ENCODE peak calls at places on chromosomes 16 and 17, in ten cellular contexts. R is A549; K is astrocyte; C is body of pancreas; S is left lung; T is tibial artery; X is CD8-positive, alpha-beta T cell; E is ovary; J is ascending aorta; Q is stomach. N is an unnamed sample.

GRCh38 chr16:27270389-27270788 is 1.8 kb upstream of the NSMCE1 start:
- DNase-seq in S (no peak), T (no peak), R (no peak), K (no peak), Q (no peak), C (no peak), E (no peak), X (no peak), J (no peak), N (no peak)

GRCh38 chr16:24721830-24722238 is 7.6 kb upstream of the TNRC6A start:
- DNase-seq in C (no peak), K (peak; percentile 64), T (no peak), J (no peak), S (no peak), Q (no peak), E (no peak), X (peak; percentile 14), R (no peak), N (peak; percentile 18)

GRCh38 chr16:85616608-85617311 is 3.6 kb downstream of the GSE1 start:
- DNase-seq in R (no peak), T (no peak), K (no peak), E (peak; percentile 59), J (no peak), Q (peak; percentile 68), X (no peak), S (peak; percentile 68), C (peak; percentile 70), N (no peak)

GRCh38 chr17:80138856-80139426 is 8.0 kb downstream of the EIF4A3 start:
- DNase-seq in Q (peak; percentile 18), K (no peak), J (no peak), X (no peak), T (no peak), R (no peak), C (no peak), E (no peak), S (no peak), N (no peak)

GRCh38 chr16:5058476-5058875 is 7.3 kb downstream of the C16orf89 start:
- DNase-seq in S (no peak), Q (no peak), C (no peak), K (no peak), J (no peak), R (peak; percentile 66), X (no peak), T (no peak), E (no peak), N (no peak)

GRCh38 chr17:1908699-1909309 is 79.0 kb downstream of the RPA1 start:
- DNase-seq in J (peak; percentile 73), X (no peak), T (peak; percentile 76), K (peak; percentile 45), E (peak; percentile 66), C (peak; percentile 74), Q (peak; percentile 65), R (peak; percentile 85), S (peak; percentile 36), N (peak; percentile 75)

GRCh38 chr16:71297252-71297651 is 8.1 kb upstream of the CMTR2 start:
- DNase-seq in T (no peak), J (no peak), Q (no peak), E (no peak), X (no peak), K (no peak), R (no peak), C (peak; percentile 18), S (no peak), N (no peak)

GRCh38 chr17:48622857-48623256 is 3.3 kb downstream of the HOXB9 start:
- DNase-seq in R (no peak), E (no peak), T (no peak), Q (no peak), K (no peak), J (no peak), S (no peak), X (no peak), C (no peak), N (no peak)

GRCh38 chr16:89544113-89544512 is 16.4 kb upstream of the RPL13 start:
- DNase-seq in R (no peak), E (no peak), C (no peak), X (no peak), S (no peak), K (no peak), Q (no peak), T (no peak), J (no peak), N (no peak)

GRCh38 chr17:40901981-40902862 is 17.2 kb upstream of the KRT20 start:
- DNase-seq in E (no peak), S (no peak), K (no peak), T (no peak), X (no peak), J (no peak), R (peak; percentile 96), Q (no peak), C (no peak), N (peak; percentile 84)

GRCh38 chr17:78689029-78689428 is 93.0 kb downstream of the CYTH1 start:
- DNase-seq in K (no peak), X (no peak), E (no peak), Q (no peak), C (no peak), T (no peak), R (no peak), S (no peak), J (no peak), N (no peak)
- TF ChIP-seq CTCF in K (no peak), X (no peak), E (no peak), Q (no peak), C (no peak), T (no peak), R (no peak), S (no peak), J (no peak), N (no peak)

GRCh38 chr16:19875900-19876299 is 8.7 kb downstream of the GPRC5B start:
- DNase-seq in C (no peak), R (no peak), J (no peak), K (no peak), Q (no peak), S (no peak), X (no peak), T (no peak), E (no peak), N (no peak)
- H3K27ac ChIP-seq in C (no peak overlapping the region), R (no peak overlapping the region), J (no peak overlapping the region), K (no peak overlapping the region), Q (no peak overlapping the region), S (no peak overlapping the region), X (no peak overlapping the region), T (no peak overlapping the region), E (no peak overlapping the region), N (no peak overlapping the region)

GRCh38 chr17:699350-699749 is 15.3 kb downstream of the VPS53 start:
- DNase-seq in C (peak; percentile 24), E (no peak), X (no peak), Q (peak; percentile 51), K (no peak), J (no peak), T (no peak), R (no peak), S (no peak), N (no peak)

GRCh38 chr17:704111-704864 is 10.4 kb downstream of the VPS53 start:
- DNase-seq in K (peak; percentile 42), S (no peak), J (no peak), T (no peak), R (no peak), Q (no peak), E (no peak), C (no peak), X (no peak), N (no peak)

GRCh38 chr17:703081-703875 is 11.4 kb downstream of the VPS53 start:
- DNase-seq in R (no peak), X (no peak), E (no peak), Q (no peak), K (no peak), T (no peak), C (no peak), S (no peak), J (no peak), N (no peak)

GRCh38 chr17:697682-698081 is 17.0 kb downstream of the VPS53 start:
- DNase-seq in T (no peak), J (no peak), C (no peak), Q (no peak), S (no peak), X (no peak), R (no peak), E (no peak), K (no peak), N (no peak)

DNA sequence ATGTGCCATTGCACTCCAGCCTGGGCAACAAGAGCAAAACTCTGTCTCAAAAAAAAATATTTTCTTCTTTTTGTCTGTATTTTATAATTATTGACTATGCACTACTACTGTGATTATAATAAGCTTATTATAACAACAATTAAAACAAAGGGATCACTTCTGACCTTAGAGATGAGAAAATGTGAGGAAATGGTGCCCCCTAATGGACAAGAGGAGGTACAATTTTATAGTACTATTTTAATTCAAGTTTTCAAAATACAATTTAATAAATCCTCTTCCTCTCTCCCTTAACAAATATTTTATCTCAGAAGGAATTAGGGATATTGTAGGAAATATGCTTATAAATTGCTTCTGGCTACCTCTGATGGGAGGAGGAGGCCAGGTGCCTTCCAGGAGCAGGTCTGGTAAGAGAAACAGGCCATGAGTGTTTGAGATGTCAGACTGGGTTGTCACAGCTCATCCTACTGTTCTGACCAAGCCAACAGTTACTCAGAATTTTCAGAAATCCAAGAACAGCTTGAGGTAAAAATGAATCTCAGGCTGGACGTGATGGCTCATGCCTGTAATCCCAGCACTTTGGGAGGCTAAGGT is 14.0 kb downstream of the VPS53 start:
- DNase-seq in K (no peak), E (no peak), S (no peak), J (no peak), Q (no peak), X (no peak), R (peak; percentile 73), C (no peak), T (no peak), N (peak; percentile 50)
- TF ChIP-seq CTCF in K (peak; percentile 50), E (peak; percentile 66), S (peak; percentile 59), J (peak; percentile 63), Q (peak; percentile 74), X (peak; percentile 84), R (peak; percentile 94), C (peak; percentile 72), T (peak; percentile 61), N (peak; percentile 69)

GRCh38 chr17:77318491-77319210 is 177.9 kb downstream of the SEC14L1 start:
- DNase-seq in K (no peak), T (peak; percentile 81), J (no peak), R (no peak), Q (peak; percentile 44), X (no peak), C (no peak), E (peak; percentile 58), S (peak; percentile 47), N (no peak)

GRCh38 chr17:77320501-77321256 is 179.9 kb downstream of the SEC14L1 start:
- DNase-seq in K (no peak), J (peak; percentile 85), R (no peak), E (peak; percentile 63), T (peak; percentile 89), S (peak; percentile 39), C (no peak), X (no peak), Q (no peak), N (no peak)

GRCh38 chr17:77320046-77320445 is 179.3 kb downstream of the SEC14L1 start:
- DNase-seq in K (peak; percentile 36), R (no peak), J (no peak), C (no peak), E (peak; percentile 48), X (no peak), Q (no peak), S (peak; percentile 46), T (peak; percentile 80), N (no peak)

GRCh38 chr17:77318021-77318420 is 177.3 kb downstream of the SEC14L1 start:
- DNase-seq in E (no peak), C (no peak), S (peak; percentile 24), J (no peak), K (no peak), Q (no peak), T (peak; percentile 60), X (no peak), R (no peak), N (no peak)

GRCh38 chr17:77319211-77320031 is 178.7 kb downstream of the SEC14L1 start:
- DNase-seq in R (peak; percentile 95), X (peak; percentile 59), S (peak; percentile 92), T (peak; percentile 95), K (peak; percentile 76), E (peak; percentile 73), J (peak; percentile 97), C (peak; percentile 76), Q (peak; percentile 88), N (peak; percentile 74)
- H3K27ac ChIP-seq in R (peak overlapping the region; percentile 98), X (no peak overlapping the region), S (peak overlapping the region; percentile 89), T (peak overlapping the region; percentile 90), K (peak overlapping the region; percentile 73), E (peak overlapping the region; percentile 82), J (peak overlapping the region; percentile 92), C (peak overlapping the region; percentile 69), Q (peak overlapping the region; percentile 95), N (peak overlapping the region; percentile 100)

N was measured in RWPE1.